ENCODE peak calls at places on chromosome 3, in nine cellular contexts. Y is fibroblast of lung, N is colonic mucosa, R is tibial artery, X is neural progenitor cell, Z is H1, J is iPS DF 6.9, A is testis, V is left lung. W is an unnamed sample.

GRCh38 chr3:126852536-126852935 is 130.4 kb upstream of the PLXNA1 start:
- DNase-seq in A (no peak), N (no peak), J (no peak), Y (no peak), R (no peak), Z (peak; percentile 46), X (peak; percentile 68), V (no peak), W (peak; percentile 80)

GRCh38 chr3:117836296-117836695 is 1126.7 kb downstream of the TUSC7 start:
- DNase-seq in R (no peak), A (no peak), J (no peak), X (no peak), V (no peak), Y (peak; percentile 52), Z (no peak), N (no peak), W (no peak)

GRCh38 chr3:99929409-99930139 is 111.9 kb downstream of the CMSS1 start:
- DNase-seq in Z (no peak), A (peak; percentile 34), N (no peak), X (no peak), Y (peak; percentile 91), J (no peak), R (peak; percentile 47), V (no peak), W (peak; percentile 48)

GRCh38 chr3:193775421-193776077 is 182.5 kb downstream of the OPA1 start:
- DNase-seq in Z (peak; percentile 70), X (peak; percentile 67), R (no peak), Y (no peak), A (no peak), J (no peak), N (peak; percentile 16), V (no peak), W (peak; percentile 68)

GRCh38 chr3:15097889-15098288 is 1.1 kb downstream of the RBSN start:
- DNase-seq in Z (no peak), J (no peak), X (no peak), N (no peak), R (no peak), Y (peak; percentile 64), A (no peak), V (no peak), W (no peak)

GRCh38 chr3:42653560-42654330 is at the start of gene ZBTB47:
- DNase-seq in N (peak; percentile 52), A (no peak), Y (peak; percentile 29), Z (peak; percentile 58), R (peak; percentile 80), J (no peak), X (peak; percentile 41), V (peak; percentile 96), W (peak; percentile 75)

GRCh38 chr3:146640955-146641867 is 36.1 kb upstream of the PLSCR5 start:
- DNase-seq in J (no peak), R (no peak), N (no peak), X (peak; percentile 51), Z (no peak), A (no peak), Y (peak; percentile 20), V (no peak), W (peak; percentile 61)

GRCh38 chr3:117261907-117262518 is 552.4 kb downstream of the TUSC7 start:
- DNase-seq in R (no peak), Y (no peak), N (peak; percentile 47), V (no peak), X (no peak), Z (no peak), J (no peak), A (no peak), W (no peak)

GRCh38 chr3:169662215-169663070 is 1.1 kb downstream of the MECOM start:
- DNase-seq in A (peak; percentile 60), N (peak; percentile 71), V (peak; percentile 89), R (peak; percentile 35), Z (peak; percentile 92), J (no peak), X (peak; percentile 93), Y (peak; percentile 70), W (peak; percentile 94)

GRCh38 chr3:84893211-84893610 is 65.6 kb upstream of the CADM2 start:
- DNase-seq in R (no peak), X (no peak), A (no peak), V (no peak), N (no peak), J (no peak), Z (no peak), Y (no peak), W (no peak)

GRCh38 chr3:71026634-71027578 is 556.6 kb downstream of the FOXP1 start:
- DNase-seq in V (no peak), A (no peak), J (no peak), Y (no peak), Z (no peak), R (no peak), N (no peak), X (no peak), W (no peak)

GRCh38 chr3:130925628-130926027 is 31.7 kb downstream of the ATP2C1 start:
- DNase-seq in A (no peak), J (no peak), R (no peak), V (no peak), X (no peak), N (no peak), Y (peak; percentile 39), Z (no peak), W (no peak)

GRCh38 chr3:138348950-138349739 is 766 bp downstream of the MRAS start:
- DNase-seq in N (peak; percentile 21), R (no peak), J (no peak), A (peak; percentile 43), V (no peak), Y (peak; percentile 25), Z (peak; percentile 61), X (peak; percentile 50), W (peak; percentile 75)

GRCh38 chr3:129018271-129018670 is 17.2 kb downstream of the EFCC1 start:
- DNase-seq in Z (no peak), Y (no peak), A (no peak), J (no peak), X (no peak), V (no peak), R (no peak), N (no peak), W (no peak)

GRCh38 chr3:129019266-129019665 is 18.2 kb downstream of the EFCC1 start:
- DNase-seq in X (no peak), J (no peak), N (no peak), A (no peak), Y (no peak), R (no peak), Z (no peak), V (no peak), W (no peak)

GRCh38 chr3:129016725-129017530 is 15.8 kb downstream of the EFCC1 start:
- DNase-seq in N (peak; percentile 74), R (no peak), J (no peak), Y (peak; percentile 35), A (no peak), X (no peak), V (peak; percentile 72), Z (no peak), W (no peak)

GRCh38 chr3:129017531-129017899 is 16.4 kb downstream of the EFCC1 start:
- DNase-seq in R (no peak), Z (no peak), Y (no peak), J (no peak), N (no peak), A (no peak), V (no peak), X (no peak), W (no peak)

DNA sequence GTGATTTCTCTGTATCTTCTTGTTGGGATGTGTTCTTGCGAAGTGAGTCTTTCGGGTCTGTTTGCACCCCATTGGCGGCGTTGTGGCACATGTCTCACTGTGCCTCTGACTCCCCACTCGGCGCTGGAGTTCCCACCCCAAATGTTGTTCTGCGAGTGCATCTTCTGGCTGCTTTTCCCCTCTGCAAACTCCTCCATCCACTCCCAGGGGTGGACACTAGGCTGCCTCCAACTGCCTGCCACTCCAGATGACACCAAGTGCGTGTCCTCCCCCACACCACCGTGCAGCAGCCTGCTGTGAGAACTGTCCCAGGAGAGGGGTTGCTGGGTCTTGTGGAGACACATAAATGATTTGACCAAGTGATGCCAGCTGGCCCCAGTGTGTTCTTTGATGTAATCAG is 17.6 kb downstream of the EFCC1 start:
- DNase-seq in V (peak; percentile 32), J (no peak), A (no peak), R (no peak), X (no peak), N (no peak), Z (no peak), Y (no peak), W (no peak)
- H3K4me1 ChIP-seq in V (peaks cover 23% of the 10 kb centered on the region), J (no peaks in the 10 kb centered on the region), A (peaks cover 6% of the 10 kb centered on the region), R (no peaks in the 10 kb centered on the region), X (peaks cover 12% of the 10 kb centered on the region), N (peaks cover 15% of the 10 kb centered on the region), Z (peaks cover 2% of the 10 kb centered on the region), Y (peaks cover 7% of the 10 kb centered on the region), W (peaks cover 11% of the 10 kb centered on the region)

DNA sequence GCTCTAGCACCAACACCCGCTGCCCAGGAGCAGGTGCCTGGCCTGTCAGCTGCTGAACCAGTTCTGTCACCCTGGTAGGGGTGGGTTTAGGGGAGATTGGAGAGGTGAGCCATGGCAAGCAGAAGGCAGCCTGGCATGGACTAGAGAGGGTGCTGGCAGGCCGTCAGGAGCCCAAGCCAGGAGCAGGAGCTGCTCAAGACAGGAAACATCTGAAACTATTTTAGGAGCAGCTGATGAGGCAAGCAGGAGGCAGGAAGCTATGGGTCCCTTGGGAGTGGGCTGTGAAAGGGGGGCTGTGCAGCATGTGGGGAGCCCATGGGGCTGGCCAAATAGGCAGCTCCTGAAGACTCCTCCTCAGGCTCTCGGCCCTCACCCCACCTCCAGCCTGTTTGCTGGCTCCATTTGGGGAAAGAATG is 2.3 kb downstream of the INKA1 start:
- DNase-seq in N (peak; percentile 32), X (no peak), Y (peak; percentile 21), J (no peak), A (peak; percentile 77), Z (no peak), V (no peak), R (peak; percentile 92), W (no peak)
- H3K4me1 ChIP-seq in N (peaks cover 5% of the 10 kb centered on the region), X (peaks cover 22% of the 10 kb centered on the region), Y (peaks cover 26% of the 10 kb centered on the region), J (peaks cover 13% of the 10 kb centered on the region), A (peaks cover 28% of the 10 kb centered on the region), Z (peaks cover 24% of the 10 kb centered on the region), V (peaks cover 30% of the 10 kb centered on the region), R (peaks cover 22% of the 10 kb centered on the region), W (no peaks in the 10 kb centered on the region)

DNA sequence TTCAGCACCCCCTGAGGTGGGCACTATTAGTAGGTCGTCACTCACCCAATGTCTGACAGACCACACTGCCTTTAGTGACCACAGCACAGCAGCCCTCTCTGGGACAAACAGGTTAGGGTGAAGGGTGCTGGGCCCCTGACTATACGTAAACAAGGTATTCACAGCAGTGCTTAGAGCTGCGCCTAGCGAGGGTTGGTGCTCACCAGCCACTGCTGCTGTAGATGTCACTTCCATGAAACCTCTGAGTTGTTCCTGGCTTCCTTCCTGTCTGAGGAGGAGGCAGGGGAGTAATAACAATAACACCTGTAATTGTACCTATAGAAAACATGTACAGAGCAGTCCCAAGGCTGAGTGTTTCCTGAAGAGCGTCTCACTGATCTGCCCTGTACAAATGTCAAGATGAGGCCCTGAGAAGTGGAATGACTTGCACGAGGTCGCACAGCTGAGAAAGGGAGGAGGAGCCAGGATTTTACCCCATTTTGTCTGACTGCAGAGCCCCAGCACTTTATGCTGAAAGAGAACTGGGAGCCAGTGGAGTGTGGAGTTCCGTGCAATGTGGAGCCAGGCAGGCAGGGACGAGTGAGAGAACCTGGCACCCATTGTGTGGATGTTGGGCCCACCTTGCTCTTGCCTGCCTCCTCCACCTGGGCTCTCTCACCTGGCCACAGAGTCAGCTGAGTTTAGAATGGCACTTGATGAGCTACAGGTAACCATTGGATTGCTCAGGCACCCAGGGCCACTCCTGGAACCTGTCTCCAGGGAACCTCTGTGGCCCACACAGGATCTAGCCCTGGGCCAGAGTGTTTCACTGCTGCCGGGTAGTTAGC is 93.8 kb downstream of the DNAJB8 start:
- DNase-seq in X (no peak), V (no peak), A (no peak), R (no peak), N (no peak), Z (no peak), Y (no peak), J (no peak), W (peak; percentile 64)
- H3K4me1 ChIP-seq in X (peaks cover 5% of the 10 kb centered on the region), V (no peaks in the 10 kb centered on the region), A (peaks cover 5% of the 10 kb centered on the region), R (no peaks in the 10 kb centered on the region), N (no peaks in the 10 kb centered on the region), Z (peaks cover 4% of the 10 kb centered on the region), Y (no peaks in the 10 kb centered on the region), J (peaks cover under 1% of the 10 kb centered on the region), W (peaks cover 3% of the 10 kb centered on the region)

GRCh38 chr3:129602309-129602708 is 4.2 kb downstream of the PLXND1 start:
- DNase-seq in A (no peak), X (peak; percentile 44), V (no peak), R (no peak), Y (no peak), Z (peak; percentile 63), J (no peak), N (no peak), W (peak; percentile 96)
- H3K4me1 ChIP-seq in A (peaks cover 46% of the 10 kb centered on the region), X (peaks cover 36% of the 10 kb centered on the region), V (peaks cover 57% of the 10 kb centered on the region), R (peaks cover 12% of the 10 kb centered on the region), Y (peaks cover 45% of the 10 kb centered on the region), Z (peaks cover 53% of the 10 kb centered on the region), J (peaks cover 22% of the 10 kb centered on the region), N (no peaks in the 10 kb centered on the region), W (peaks cover 16% of the 10 kb centered on the region)